ENCODE peak calls at places on chromosomes 3 and 15, in four cellular contexts. J is stomach, O is adrenal gland, M is HCT116. R is an unnamed sample.

GRCh38 chr15:53453253-53454105 is 306.0 kb downstream of the WDR72 start:
- DNase-seq in M (no peak), J (peak), O (no peak), R (peak)

GRCh38 chr3:48467110-48467454 is 20.5 kb downstream of the ATRIP start:
- DNase-seq in J (no peak), M (no peak), O (no peak), R (no peak)

GRCh38 chr3:152048826-152049225 is 175.4 kb downstream of the SUCNR1 start:
- DNase-seq in M (no peak), J (no peak), O (no peak), R (no peak)

GRCh38 chr3:8451696-8452095 is 49.9 kb upstream of the LMCD1 start:
- DNase-seq in M (no peak), J (no peak), O (no peak), R (no peak)

GRCh38 chr3:49803464-49804140 is 541 bp downstream of the INKA1 start:
- DNase-seq in O (peak), J (no peak), M (no peak), R (peak)

GRCh38 chr3:48598323-48599076 is 3.4 kb upstream of the COL7A1 start:
- DNase-seq in M (no peak), O (no peak), J (no peak), R (no peak)

GRCh38 chr3:152466784-152467183 is 198.1 kb downstream of the MBNL1 start:
- DNase-seq in M (no peak), O (no peak), J (no peak), R (no peak)

GRCh38 chr3:170410428-170411029 is 8.1 kb upstream of the CLDN11 start:
- DNase-seq in M (peak), J (no peak), O (peak), R (no peak)

GRCh38 chr15:56869573-56869972 is 48.9 kb upstream of the TCF12 start:
- DNase-seq in M (peak), J (peak), O (peak), R (peak)

GRCh38 chr3:38039899-38040261 is 872 bp downstream of the DLEC1 start:
- DNase-seq in M (no peak), J (peak), O (peak), R (no peak)

GRCh38 chr3:187913617-187914033 is 168.4 kb upstream of the BCL6 start:
- DNase-seq in J (no peak), O (no peak), M (no peak), R (no peak)

GRCh38 chr15:92029104-92029466 is 175.6 kb downstream of the SLCO3A1 start:
- DNase-seq in J (no peak), M (no peak), O (no peak), R (no peak)

GRCh38 chr15:86311568-86312280 is 232.1 kb downstream of the AGBL1 start:
- DNase-seq in M (peak), J (no peak), O (no peak), R (no peak)

GRCh38 chr3:143237036-143237688 is 117.6 kb downstream of the CHST2 start:
- DNase-seq in M (no peak), O (no peak), J (no peak), R (no peak)

GRCh38 chr15:40901053-40901443 is 6.8 kb downstream of the VPS18 start:
- DNase-seq in J (no peak), O (no peak), M (no peak), R (no peak)

GRCh38 chr3:16066975-16067374 is 107.5 kb upstream of the GALNT15 start:
- DNase-seq in J (no peak), M (no peak), O (no peak), R (no peak)

GRCh38 chr3:61526307-61526706 is 35.1 kb upstream of the PTPRG start:
- DNase-seq in O (no peak), M (no peak), J (no peak), R (no peak)

GRCh38 chr15:69282128-69282743 is 16.5 kb upstream of the PAQR5 start:
- DNase-seq in J (no peak), O (no peak), M (no peak), R (no peak)

GRCh38 chr3:184016820-184017671 is 638 bp downstream of the ABCC5 start:
- DNase-seq in O (peak), J (peak), M (peak), R (peak)

GRCh38 chr3:100068758-100069345 is 45.4 kb downstream of the FILIP1L start:
- DNase-seq in M (peak), J (peak), O (peak), R (peak)

GRCh38 chr3:115713247-115713646 is 89.9 kb downstream of the GAP43 start:
- DNase-seq in O (peak), M (no peak), J (peak), R (no peak)

GRCh38 chr15:90287096-90287495 is 21.6 kb downstream of the NGRN start:
- DNase-seq in J (no peak), O (no peak), M (no peak), R (no peak)

GRCh38 chr3:55446860-55447259 is 40.2 kb downstream of the WNT5A start:
- DNase-seq in M (no peak), O (no peak), J (no peak), R (peak)

GRCh38 chr3:109023656-109024254 is 70.1 kb upstream of the GUCA1C start:
- DNase-seq in M (peak), J (peak), O (peak), R (no peak)

GRCh38 chr3:198076722-198077308 is 116.8 kb downstream of the LMLN start:
- DNase-seq in J (no peak), O (no peak), M (no peak), R (no peak)
- H3K4me3 ChIP-seq in J (no peak), O (no peak), M (no peak), R (no peak)

DNA sequence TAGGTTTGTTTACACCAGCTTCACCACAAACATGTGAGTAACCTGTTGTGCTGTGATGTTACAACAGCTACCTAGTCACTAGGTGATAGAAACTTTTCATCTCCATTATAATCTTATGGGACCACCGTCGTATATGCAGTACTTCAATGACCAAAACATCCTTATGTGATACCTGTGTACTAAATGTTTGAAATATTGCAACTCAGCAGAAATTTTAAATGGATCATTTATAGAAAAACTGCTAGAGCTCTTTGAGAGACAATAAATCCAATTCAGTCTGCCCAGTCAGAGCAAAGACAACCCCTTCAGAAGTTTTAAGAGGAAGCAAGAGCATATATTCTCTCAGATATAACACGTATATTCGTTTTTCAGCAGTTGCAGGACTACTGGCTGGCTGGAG is 73.4 kb downstream of the THBS1 start:
- DNase-seq in J (no peak), M (no peak), O (no peak), R (no peak)
- TF ChIP-seq CTCF in J (no peak), M (no peak), O (no peak), R (no peak)

GRCh38 chr15:44676676-44677075 is 13.2 kb upstream of the SPG11 start:
- DNase-seq in J (no peak), M (no peak), O (no peak), R (no peak)
- TF ChIP-seq POLR2A in J (no peak), M (no peak), O (no peak), R (no peak)

DNA sequence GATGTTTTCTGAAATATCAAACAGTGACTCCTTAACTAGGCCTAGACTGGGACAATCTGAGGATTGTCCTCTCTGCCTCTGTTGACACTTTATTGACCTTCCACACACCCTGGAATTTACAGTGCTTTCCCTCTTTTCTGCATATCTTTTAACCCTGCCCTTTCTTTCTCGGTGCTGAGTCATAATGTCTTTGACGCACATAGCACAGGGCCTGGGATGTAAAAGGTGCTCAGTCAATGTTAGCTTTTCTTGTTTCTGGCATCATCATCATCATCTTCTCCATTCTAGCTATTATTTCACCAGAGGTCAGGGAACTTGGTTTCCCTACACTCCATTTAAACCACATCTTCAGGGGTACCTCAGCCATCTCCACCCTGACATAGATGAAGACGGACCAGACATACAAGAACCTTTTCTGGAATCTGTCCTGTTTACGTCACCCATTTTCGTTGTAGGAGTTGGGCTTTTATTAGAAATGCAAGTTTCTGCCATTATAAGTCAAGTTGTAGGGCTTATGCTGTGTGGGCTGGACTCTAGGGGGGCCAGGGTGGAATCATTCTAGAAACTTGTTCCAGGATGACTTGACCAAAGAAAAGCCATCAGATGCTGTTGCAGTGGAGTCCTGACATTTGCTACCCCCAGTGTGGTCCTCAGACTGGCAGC is 46.6 kb downstream of the ZBTB38 start:
- DNase-seq in M (no peak), O (no peak), J (no peak), R (no peak)
- H3K4me3 ChIP-seq in M (no peak), O (no peak), J (no peak), R (no peak)

GRCh38 chr15:99421172-99421656 is 144.6 kb upstream of the MEF2A start:
- DNase-seq in M (no peak), J (peak), O (peak), R (no peak)
- TF ChIP-seq CTCF in M (no peak), J (no peak), O (no peak), R (no peak)

R was measured in Peyer's patch.